ENCODE peak calls at places on chromosome 2, in six cellular contexts. One of them, this sample, is unnamed. For H3K4me1, the result is how much of the 10 kb centered on the place peaks cover.

GRCh38 chr2:104443137-104443536 is 410.8 kb upstream of the POU3F3 start:
- DNase-seq in CD8-positive, alpha-beta memory T cell: no peak
- DNase-seq in left lung: no peak
- DNase-seq in A549: no peak
- DNase-seq in small intestine: no peak
- DNase-seq in K562: no peak
- DNase-seq in this sample: no peak

GRCh38 chr2:119760237-119760807 is 600 bp downstream of the PTPN4 start:
- DNase-seq in K562: no peak
- DNase-seq in small intestine: peak
- DNase-seq in CD8-positive, alpha-beta memory T cell: no peak
- DNase-seq in A549: no peak
- DNase-seq in left lung: no peak
- DNase-seq in this sample: no peak

GRCh38 chr2:86298411-86299390 is 38.7 kb downstream of the REEP1 start:
- DNase-seq in small intestine: no peak
- DNase-seq in A549: peak
- DNase-seq in K562: no peak
- DNase-seq in CD8-positive, alpha-beta memory T cell: no peak
- DNase-seq in left lung: no peak
- DNase-seq in this sample: peak

GRCh38 chr2:8215982-8216381 is 465.9 kb upstream of the ID2 start:
- DNase-seq in left lung: no peak
- DNase-seq in small intestine: no peak
- DNase-seq in CD8-positive, alpha-beta memory T cell: no peak
- DNase-seq in K562: no peak
- DNase-seq in A549: no peak
- DNase-seq in this sample: no peak

GRCh38 chr2:182650704-182651103 is 65.4 kb upstream of the DNAJC10 start:
- DNase-seq in CD8-positive, alpha-beta memory T cell: no peak
- DNase-seq in left lung: no peak
- DNase-seq in small intestine: peak
- DNase-seq in A549: peak
- DNase-seq in K562: peak
- DNase-seq in this sample: no peak

GRCh38 chr2:86769838-86770237 is 20.9 kb downstream of the CD8A start:
- DNase-seq in left lung: no peak
- DNase-seq in K562: no peak
- DNase-seq in CD8-positive, alpha-beta memory T cell: no peak
- DNase-seq in A549: no peak
- DNase-seq in small intestine: no peak
- DNase-seq in this sample: no peak

GRCh38 chr2:145992572-145992971 is 1472.7 kb upstream of the ZEB2 start:
- DNase-seq in small intestine: no peak
- DNase-seq in K562: no peak
- DNase-seq in CD8-positive, alpha-beta memory T cell: no peak
- DNase-seq in A549: no peak
- DNase-seq in left lung: no peak
- DNase-seq in this sample: no peak

GRCh38 chr2:100228967-100229366 is 86.6 kb upstream of the AFF3 start:
- DNase-seq in CD8-positive, alpha-beta memory T cell: no peak
- DNase-seq in K562: no peak
- DNase-seq in A549: no peak
- DNase-seq in small intestine: no peak
- DNase-seq in left lung: no peak
- DNase-seq in this sample: no peak

GRCh38 chr2:51065276-51065675 is 33.3 kb upstream of the NRXN1 start:
- DNase-seq in left lung: no peak
- DNase-seq in CD8-positive, alpha-beta memory T cell: no peak
- DNase-seq in K562: no peak
- DNase-seq in small intestine: no peak
- DNase-seq in A549: no peak
- DNase-seq in this sample: no peak

GRCh38 chr2:158457826-158458616 is 1.3 kb downstream of the PKP4 start:
- DNase-seq in CD8-positive, alpha-beta memory T cell: peak
- DNase-seq in K562: peak
- DNase-seq in left lung: peak
- DNase-seq in A549: peak
- DNase-seq in small intestine: peak
- DNase-seq in this sample: peak

GRCh38 chr2:207394812-207395534 is 134.8 kb upstream of the CREB1 start:
- DNase-seq in small intestine: no peak
- DNase-seq in K562: peak
- DNase-seq in CD8-positive, alpha-beta memory T cell: no peak
- DNase-seq in A549: peak
- DNase-seq in left lung: no peak
- DNase-seq in this sample: no peak

DNA sequence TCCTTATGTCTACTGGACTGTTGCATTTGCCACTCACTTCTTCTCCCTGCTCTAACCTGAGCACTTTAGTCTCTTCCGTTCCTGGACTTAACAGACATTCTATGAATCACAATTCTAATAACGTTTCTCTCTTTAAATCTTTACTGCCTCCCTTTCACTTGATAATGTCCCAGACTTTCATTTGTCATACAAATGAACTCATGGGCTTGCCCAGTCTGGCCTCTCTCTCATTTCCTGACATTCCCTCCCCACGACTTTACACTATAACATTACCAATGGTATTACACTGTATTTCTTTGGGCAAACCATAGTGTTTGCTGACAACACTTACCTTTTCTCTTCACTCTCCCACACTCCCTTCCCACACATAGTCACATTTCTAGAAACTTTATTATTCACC is 540.7 kb upstream of the TMEFF2 start:
- DNase-seq in K562: no peak
- DNase-seq in A549: no peak
- DNase-seq in small intestine: no peak
- DNase-seq in left lung: no peak
- DNase-seq in CD8-positive, alpha-beta memory T cell: no peak
- DNase-seq in this sample: no peak
- H3K4me1 ChIP-seq in K562: under half
- H3K4me1 ChIP-seq in A549: under half
- H3K4me1 ChIP-seq in small intestine: under half
- H3K4me1 ChIP-seq in left lung: under half
- H3K4me1 ChIP-seq in CD8-positive, alpha-beta memory T cell: under half
- H3K4me1 ChIP-seq in this sample: under half

GRCh38 chr2:189217546-189217945 is 38.0 kb upstream of the COL5A2 start:
- DNase-seq in A549: peak
- DNase-seq in left lung: no peak
- DNase-seq in K562: no peak
- DNase-seq in small intestine: no peak
- DNase-seq in CD8-positive, alpha-beta memory T cell: no peak
- DNase-seq in this sample: no peak

GRCh38 chr2:189213226-189213625 is 33.7 kb upstream of the COL5A2 start:
- DNase-seq in CD8-positive, alpha-beta memory T cell: no peak
- DNase-seq in A549: no peak
- DNase-seq in left lung: no peak
- DNase-seq in small intestine: no peak
- DNase-seq in K562: no peak
- DNase-seq in this sample: no peak

GRCh38 chr2:189217041-189217440 is 37.5 kb upstream of the COL5A2 start:
- DNase-seq in left lung: no peak
- DNase-seq in K562: no peak
- DNase-seq in small intestine: no peak
- DNase-seq in A549: no peak
- DNase-seq in CD8-positive, alpha-beta memory T cell: no peak
- DNase-seq in this sample: no peak

GRCh38 chr2:189218236-189218635 is 38.7 kb upstream of the COL5A2 start:
- DNase-seq in A549: no peak
- DNase-seq in left lung: no peak
- DNase-seq in CD8-positive, alpha-beta memory T cell: no peak
- DNase-seq in small intestine: no peak
- DNase-seq in K562: no peak
- DNase-seq in this sample: no peak

GRCh38 chr2:189214484-189214883 is 34.9 kb upstream of the COL5A2 start:
- DNase-seq in A549: no peak
- DNase-seq in left lung: no peak
- DNase-seq in CD8-positive, alpha-beta memory T cell: no peak
- DNase-seq in small intestine: no peak
- DNase-seq in K562: no peak
- DNase-seq in this sample: no peak
- H3K4me1 ChIP-seq in A549: half or more
- H3K4me1 ChIP-seq in left lung: under half
- H3K4me1 ChIP-seq in CD8-positive, alpha-beta memory T cell: under half
- H3K4me1 ChIP-seq in small intestine: under half
- H3K4me1 ChIP-seq in K562: under half
- H3K4me1 ChIP-seq in this sample: under half

DNA sequence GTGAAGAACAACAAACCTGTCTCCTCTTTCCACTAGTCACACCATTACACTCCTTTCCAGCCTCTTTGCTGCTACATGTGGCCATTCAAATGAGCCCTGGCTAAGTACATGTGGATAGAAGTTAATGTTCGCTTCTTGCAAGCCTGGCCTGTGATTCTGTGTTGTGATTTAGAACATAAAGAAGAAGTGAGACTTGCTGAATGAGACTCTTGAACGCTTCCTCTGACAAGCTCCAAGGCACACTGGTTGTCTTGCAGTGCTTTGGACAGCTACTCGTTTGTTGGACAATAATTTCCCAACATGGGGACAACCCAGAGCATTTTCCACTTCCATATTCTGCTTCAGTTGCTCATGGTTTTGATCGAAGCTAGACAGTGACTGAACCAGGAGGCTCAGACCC is 57.3 kb downstream of the CCDC74A start:
- DNase-seq in CD8-positive, alpha-beta memory T cell: no peak
- DNase-seq in K562: no peak
- DNase-seq in A549: no peak
- DNase-seq in left lung: no peak
- DNase-seq in small intestine: no peak
- DNase-seq in this sample: no peak
- H3K4me1 ChIP-seq in CD8-positive, alpha-beta memory T cell: under half
- H3K4me1 ChIP-seq in K562: under half
- H3K4me1 ChIP-seq in A549: under half
- H3K4me1 ChIP-seq in left lung: under half
- H3K4me1 ChIP-seq in small intestine: under half
- H3K4me1 ChIP-seq in this sample: under half

DNA sequence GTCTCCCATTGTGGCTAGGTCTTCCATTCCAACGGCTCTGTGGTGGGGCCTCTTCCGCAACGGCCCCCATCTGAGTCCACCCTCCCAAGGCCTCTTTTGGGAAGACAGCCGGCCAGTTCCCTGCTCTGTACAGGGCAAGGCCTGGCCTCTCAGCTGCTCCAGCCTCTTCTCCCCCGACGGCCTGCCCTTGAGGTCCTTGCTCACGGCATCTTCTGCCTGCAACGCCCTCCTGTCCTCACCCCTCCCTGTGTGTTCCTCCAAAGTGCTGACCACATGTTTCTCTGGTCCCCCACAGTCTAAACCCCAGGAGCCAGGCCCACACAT is 16.0 kb downstream of the HS6ST1 start:
- DNase-seq in A549: no peak
- DNase-seq in CD8-positive, alpha-beta memory T cell: no peak
- DNase-seq in small intestine: no peak
- DNase-seq in left lung: no peak
- DNase-seq in K562: no peak
- DNase-seq in this sample: no peak
- H3K4me1 ChIP-seq in A549: under half
- H3K4me1 ChIP-seq in CD8-positive, alpha-beta memory T cell: under half
- H3K4me1 ChIP-seq in small intestine: under half
- H3K4me1 ChIP-seq in left lung: under half
- H3K4me1 ChIP-seq in K562: half or more
- H3K4me1 ChIP-seq in this sample: under half

GRCh38 chr2:148651972-148652371 is 7.4 kb downstream of the EPC2 start:
- DNase-seq in CD8-positive, alpha-beta memory T cell: no peak
- DNase-seq in small intestine: peak
- DNase-seq in K562: no peak
- DNase-seq in A549: no peak
- DNase-seq in left lung: no peak
- DNase-seq in this sample: no peak

GRCh38 chr2:148650881-148651280 is 6.3 kb downstream of the EPC2 start:
- DNase-seq in left lung: no peak
- DNase-seq in CD8-positive, alpha-beta memory T cell: no peak
- DNase-seq in K562: no peak
- DNase-seq in A549: no peak
- DNase-seq in small intestine: no peak
- DNase-seq in this sample: no peak

GRCh38 chr2:148656516-148656915 is 12.0 kb downstream of the EPC2 start:
- DNase-seq in K562: no peak
- DNase-seq in small intestine: no peak
- DNase-seq in left lung: no peak
- DNase-seq in CD8-positive, alpha-beta memory T cell: no peak
- DNase-seq in A549: no peak
- DNase-seq in this sample: no peak

GRCh38 chr2:148654414-148654813 is 9.9 kb downstream of the EPC2 start:
- DNase-seq in CD8-positive, alpha-beta memory T cell: no peak
- DNase-seq in A549: no peak
- DNase-seq in left lung: no peak
- DNase-seq in K562: no peak
- DNase-seq in small intestine: no peak
- DNase-seq in this sample: no peak

GRCh38 chr2:148653437-148653836 is 8.9 kb downstream of the EPC2 start:
- DNase-seq in K562: peak
- DNase-seq in A549: no peak
- DNase-seq in small intestine: no peak
- DNase-seq in CD8-positive, alpha-beta memory T cell: no peak
- DNase-seq in left lung: no peak
- DNase-seq in this sample: no peak
- H3K4me1 ChIP-seq in K562: under half
- H3K4me1 ChIP-seq in A549: under half
- H3K4me1 ChIP-seq in small intestine: under half
- H3K4me1 ChIP-seq in CD8-positive, alpha-beta memory T cell: half or more
- H3K4me1 ChIP-seq in left lung: under half
- H3K4me1 ChIP-seq in this sample: half or more

GRCh38 chr2:148483675-148484074 is 160.9 kb upstream of the EPC2 start:
- DNase-seq in small intestine: no peak
- DNase-seq in A549: no peak
- DNase-seq in K562: no peak
- DNase-seq in CD8-positive, alpha-beta memory T cell: no peak
- DNase-seq in left lung: no peak
- DNase-seq in this sample: no peak
- H3K4me1 ChIP-seq in small intestine: under half
- H3K4me1 ChIP-seq in A549: under half
- H3K4me1 ChIP-seq in K562: under half
- H3K4me1 ChIP-seq in CD8-positive, alpha-beta memory T cell: under half
- H3K4me1 ChIP-seq in left lung: under half
- H3K4me1 ChIP-seq in this sample: under half

This sample was measured in upper lobe of right lung.